ENCODE peak calls at places on chromosomes 12 and 14, in five cellular contexts. V, E, L, C and I are unnamed samples.

GRCh38 chr14:92890830-92891598 is 31.9 kb upstream of the CHGA start:
- DNase-seq in V (no peak), E (no peak), L (no peak), C (no peak), I (peak; percentile 18)

GRCh38 chr12:84911331-84912190 is 1.0 kb downstream of the SLC6A15 start:
- DNase-seq in V (peak; percentile 90), E (no peak), L (peak; percentile 81), C (peak; percentile 11), I (peak; percentile 81)

GRCh38 chr14:56720703-56721426 is 89.4 kb downstream of the OTX2 start:
- DNase-seq in V (no peak), E (no peak), L (no peak), C (no peak), I (no peak)

GRCh38 chr12:32603858-32604257 is 75.2 kb upstream of the DNM1L start:
- DNase-seq in V (peak; percentile 62), E (no peak), L (peak; percentile 42), C (no peak), I (peak; percentile 25)

GRCh38 chr14:29529418-29529817 is 398.2 kb downstream of the PRKD1 start:
- DNase-seq in V (peak; percentile 30), E (no peak), L (peak; percentile 7), C (no peak), I (no peak)

GRCh38 chr14:24367506-24368214 is at the start of gene NFATC4:
- DNase-seq in V (peak; percentile 99), E (peak; percentile 63), L (peak; percentile 98), C (peak; percentile 72), I (peak; percentile 75)

GRCh38 chr12:88577537-88577936 is 2.7 kb downstream of the KITLG start:
- DNase-seq in V (no peak), E (no peak), L (no peak), C (no peak), I (peak; percentile 79)

GRCh38 chr14:54189358-54190354 is 207.2 kb upstream of the CDKN3 start:
- DNase-seq in V (peak; percentile 69), E (no peak), L (peak; percentile 64), C (no peak), I (peak; percentile 95)

DNA sequence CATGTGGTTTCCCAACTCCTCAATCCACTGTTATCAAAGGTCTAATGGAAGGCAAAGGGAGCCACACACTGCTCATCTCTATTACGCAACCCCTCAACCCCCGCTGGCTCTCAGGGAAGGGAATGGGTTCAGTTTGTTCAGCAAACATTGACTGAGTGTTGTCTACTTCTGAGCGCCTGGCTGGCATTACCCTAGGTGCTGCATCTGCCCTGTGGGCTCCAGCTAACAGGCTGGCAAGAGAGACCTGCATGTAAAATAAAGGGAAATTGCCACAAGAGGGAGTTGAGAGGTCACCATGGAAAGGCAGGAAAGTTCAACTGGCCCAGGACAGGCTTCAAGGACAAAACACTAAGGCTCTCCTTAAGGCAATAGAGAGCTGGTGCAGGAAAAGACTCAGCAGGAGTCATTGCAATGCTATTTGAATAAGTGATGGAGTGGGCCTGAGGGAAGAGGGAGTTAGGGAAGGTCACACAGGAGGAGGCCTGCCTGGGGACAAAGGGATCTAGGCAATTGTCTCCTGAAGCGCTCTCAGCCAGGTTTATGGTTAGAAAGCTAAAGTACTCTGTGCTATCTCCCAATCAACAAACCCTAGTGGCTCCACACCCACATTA is 5.5 kb upstream of the ZNF740 start:
- DNase-seq in V (peak; percentile 35), E (no peak), L (peak; percentile 59), C (no peak), I (peak; percentile 33)
- TF ChIP-seq CTCF in V (peak; percentile 23), E (peak; percentile 34), L (peak; percentile 39), C (peak; percentile 12), I (peak; percentile 37)

DNA sequence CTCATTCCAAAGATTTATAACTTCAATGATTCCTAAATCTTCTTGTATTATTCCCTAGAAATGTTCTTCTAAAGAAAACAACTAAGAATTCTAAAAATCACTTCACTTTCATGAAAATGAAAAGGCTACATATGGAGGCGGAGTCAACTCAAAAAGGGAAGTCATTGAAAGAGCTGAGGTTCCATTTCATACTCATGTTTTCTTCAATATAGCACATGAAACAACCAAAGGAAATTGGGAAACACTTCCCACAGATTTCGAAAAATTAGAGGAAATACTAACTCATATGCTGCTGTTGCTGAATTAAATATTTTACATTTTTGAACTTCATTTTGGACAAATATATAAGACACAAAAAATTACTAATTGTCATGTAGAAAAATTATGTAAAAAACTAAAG is at the start of gene CD163:
- DNase-seq in V (no peak), E (no peak), L (no peak), C (no peak), I (no peak)
- H3K4me3 ChIP-seq in V (no peak within 1 kb of the TSS), E (peak within 1 kb of the TSS; percentile 29), L (no peak within 1 kb of the TSS), C (no peak within 1 kb of the TSS), I (no peak within 1 kb of the TSS)

GRCh38 chr12:6830286-6830892 is 2.2 kb downstream of the P3H3 start:
- DNase-seq in V (no peak), E (no peak), L (no peak), C (no peak), I (no peak)
- H3K27me3 ChIP-seq in V (no peaks in the 10 kb centered on the region), E (peaks cover 24% of the 10 kb centered on the region), L (no peaks in the 10 kb centered on the region), C (no peaks in the 10 kb centered on the region), I (no peaks in the 10 kb centered on the region)

DNA sequence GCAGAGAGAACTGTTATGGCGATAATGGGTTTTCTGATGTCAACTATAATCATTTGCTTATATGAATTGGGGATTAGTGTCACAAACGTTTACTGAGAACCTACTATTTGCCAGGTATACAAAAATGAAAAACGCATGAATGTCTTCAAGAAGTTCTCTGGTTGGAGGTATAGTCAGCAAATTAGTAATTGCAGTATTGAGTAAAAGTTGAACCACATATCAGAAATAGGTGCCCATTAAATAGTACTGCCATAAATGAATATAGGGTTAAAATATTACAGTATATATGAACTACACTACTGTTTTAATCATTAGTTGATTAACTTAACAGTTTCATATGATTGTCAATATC is 60.0 kb downstream of the PTPRB start:
- DNase-seq in V (no peak), E (no peak), L (no peak), C (no peak), I (no peak)
- TF ChIP-seq CTCF in V (no peak), E (no peak), L (no peak), C (peak; percentile 13), I (no peak)

GRCh38 chr14:103273145-103273846 is 60.7 kb upstream of the EIF5 start:
- DNase-seq in V (no peak), E (no peak), L (no peak), C (no peak), I (no peak)
- H3K4me3 ChIP-seq in V (peak overlapping the region; percentile 22), E (peak overlapping the region; percentile 46), L (no peak overlapping the region), C (peak overlapping the region; percentile 32), I (peak overlapping the region; percentile 18)

GRCh38 chr14:36505892-36506731 is 13.9 kb downstream of the NKX2-1 start:
- DNase-seq in V (no peak), E (peak; percentile 69), L (no peak), C (no peak), I (no peak)
- H3K27me3 ChIP-seq in V (peaks cover 63% of the 10 kb centered on the region), E (peaks cover 86% of the 10 kb centered on the region), L (peaks cover 100% of the 10 kb centered on the region), C (peaks cover 11% of the 10 kb centered on the region), I (peaks cover 36% of the 10 kb centered on the region)

GRCh38 chr12:31245822-31246469 is 80.0 kb downstream of the SINHCAF start:
- DNase-seq in V (peak; percentile 5), E (no peak), L (peak; percentile 32), C (no peak), I (no peak)
- TF ChIP-seq CTCF in V (peak; percentile 12), E (no peak), L (peak; percentile 22), C (no peak), I (peak; percentile 28)

DNA sequence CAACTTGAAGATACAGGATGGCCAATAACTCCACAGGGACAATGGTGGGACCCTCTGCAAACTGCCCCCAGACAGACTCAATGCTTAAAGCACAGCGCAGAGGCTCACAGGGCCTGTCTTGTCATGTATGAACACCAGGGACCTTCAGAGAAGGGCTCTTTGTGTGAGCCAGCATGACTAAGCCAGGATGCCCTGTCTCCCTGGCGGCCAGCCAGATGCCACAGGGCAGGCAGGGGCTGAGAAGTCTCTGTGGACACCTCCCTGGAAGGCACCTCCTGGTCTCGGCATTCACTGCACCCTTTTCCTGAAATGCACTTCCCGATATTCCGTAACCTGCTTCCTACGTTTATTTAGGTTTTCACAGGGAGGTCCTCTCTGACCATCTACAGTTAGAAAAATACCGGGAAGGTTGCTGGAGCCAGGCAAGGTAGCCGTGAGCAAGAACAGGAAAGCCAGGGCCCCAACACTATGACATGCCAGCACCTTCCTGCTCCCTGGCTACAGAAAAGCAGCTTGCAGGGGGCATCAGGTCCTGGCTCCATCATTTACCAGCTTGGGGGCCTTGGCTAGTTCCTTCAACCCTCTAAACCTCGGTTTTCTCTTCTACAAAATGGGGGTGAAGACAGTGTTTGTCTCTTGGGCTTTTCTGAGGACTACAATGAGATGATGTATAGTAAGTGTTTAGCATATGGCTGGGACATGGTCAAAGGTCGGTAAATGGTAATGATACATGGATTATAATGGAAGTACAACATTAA is 65.0 kb downstream of the PITPNM2 start:
- DNase-seq in V (no peak), E (no peak), L (no peak), C (peak; percentile 31), I (peak; percentile 91)
- H3K4me3 ChIP-seq in V (no peak overlapping the region), E (no peak overlapping the region), L (no peak overlapping the region), C (no peak overlapping the region), I (no peak overlapping the region)